ENCODE peak calls at places on chromosomes 2 and 18, in six cellular contexts. H is hippocampal formation; Q is NCI-H69; Z is CD4-positive, alpha-beta T cell; U is T-helper 2 cell; M is fibroblast of the conjunctiva. F is an unnamed sample.

GRCh38 chr2:106130251-106130998 is 63.7 kb downstream of the UXS1 start:
- DNase-seq in H (no peak), M (no peak), Z (no peak), Q (peak; percentile 30), U (no peak), F (no peak)

GRCh38 chr2:190215620-190216019 is 104.0 kb downstream of the HIBCH start:
- DNase-seq in M (no peak), H (no peak), Z (no peak), Q (no peak), U (no peak), F (no peak)

GRCh38 chr2:238585836-238586821 is 159.4 kb downstream of the ASB1 start:
- DNase-seq in M (no peak), Q (no peak), H (peak; percentile 31), U (no peak), Z (no peak), F (no peak)

GRCh38 chr2:105373344-105373781 is 25.5 kb downstream of the FHL2 start:
- DNase-seq in Z (no peak), H (no peak), U (no peak), Q (no peak), M (no peak), F (no peak)

GRCh38 chr2:52976132-52976949 is 791.3 kb upstream of the CHAC2 start:
- DNase-seq in M (peak; percentile 1), H (no peak), U (no peak), Q (no peak), Z (no peak), F (peak; percentile 6)

GRCh38 chr18:50726960-50727589 is 92.7 kb downstream of the MRO start:
- DNase-seq in M (no peak), Q (peak; percentile 35), U (no peak), Z (no peak), H (peak; percentile 65), F (peak; percentile 80)

GRCh38 chr18:76979906-76980305 is 152.7 kb downstream of the MBP start:
- DNase-seq in Z (no peak), M (no peak), U (no peak), H (no peak), Q (no peak), F (no peak)

GRCh38 chr2:98572676-98573075 is 35.6 kb downstream of the COA5 start:
- DNase-seq in H (no peak), Z (no peak), U (no peak), Q (no peak), M (no peak), F (no peak)

GRCh38 chr2:38116762-38117161 is 40.8 kb upstream of the CYP1B1 start:
- DNase-seq in Z (no peak), M (peak; percentile 85), U (no peak), Q (no peak), H (no peak), F (no peak)

GRCh38 chr2:28300921-28301341 is 91.7 kb upstream of the FOSL2 start:
- DNase-seq in M (peak; percentile 48), Z (no peak), H (no peak), Q (peak; percentile 23), U (no peak), F (no peak)

GRCh38 chr2:208820289-208820688 is 413.7 kb downstream of the PTH2R start:
- DNase-seq in M (no peak), H (peak; percentile 60), Z (no peak), Q (peak; percentile 54), U (no peak), F (no peak)

GRCh38 chr2:221502270-221502973 is 69.7 kb downstream of the EPHA4 start:
- DNase-seq in U (no peak), Q (no peak), Z (no peak), H (no peak), M (peak; percentile 49), F (no peak)

GRCh38 chr2:232367016-232367415 is 11.5 kb upstream of the ALPP start:
- DNase-seq in U (no peak), Z (no peak), H (no peak), M (no peak), Q (no peak), F (no peak)

GRCh38 chr18:9855686-9856085 is 30.1 kb upstream of the TXNDC2 start:
- DNase-seq in Z (no peak), Q (no peak), U (no peak), H (no peak), M (no peak), F (no peak)

GRCh38 chr2:217520361-217521010 is 482.3 kb downstream of the TNS1 start:
- DNase-seq in M (no peak), U (no peak), Q (peak; percentile 1), Z (no peak), H (no peak), F (no peak)

GRCh38 chr18:44857744-44858143 is 177.1 kb downstream of the SETBP1 start:
- DNase-seq in U (no peak), H (no peak), Q (no peak), M (no peak), Z (no peak), F (no peak)

GRCh38 chr2:72887032-72887835 is at the start of gene SPR:
- DNase-seq in M (no peak), Z (no peak), U (peak; percentile 15), Q (peak; percentile 78), H (peak; percentile 34), F (peak; percentile 82)

GRCh38 chr2:47083886-47084682 is 71.0 kb downstream of the STPG4 start:
- DNase-seq in U (no peak), H (no peak), Q (peak; percentile 2), M (no peak), Z (no peak), F (no peak)

GRCh38 chr18:61169386-61169785 is 163.8 kb upstream of the CDH20 start:
- DNase-seq in Z (no peak), U (no peak), H (no peak), Q (no peak), M (no peak), F (no peak)

GRCh38 chr2:36892805-36893204 is 73.5 kb downstream of the STRN start:
- DNase-seq in M (no peak), U (no peak), Z (no peak), H (no peak), Q (no peak), F (no peak)

GRCh38 chr2:25494626-25495025 is 152.9 kb upstream of the DNMT3A start:
- DNase-seq in Q (no peak), Z (no peak), H (no peak), M (no peak), U (no peak), F (no peak)

GRCh38 chr2:121103969-121104368 is 181.0 kb downstream of the TFCP2L1 start:
- DNase-seq in H (no peak), Q (no peak), Z (no peak), U (no peak), M (no peak), F (no peak)

GRCh38 chr2:31693882-31694281 is 113.1 kb upstream of the SRD5A2 start:
- DNase-seq in U (no peak), Q (no peak), M (no peak), Z (no peak), H (no peak), F (no peak)

GRCh38 chr2:184114439-184114838 is 483.9 kb upstream of the ZNF804A start:
- DNase-seq in H (no peak), Q (no peak), U (no peak), M (no peak), Z (no peak), F (no peak)

GRCh38 chr2:5479265-5479928 is 212.8 kb upstream of the SOX11 start:
- DNase-seq in Q (peak; percentile 78), U (no peak), M (no peak), H (no peak), Z (no peak), F (no peak)

GRCh38 chr2:83536489-83537020 is 922.5 kb downstream of the SUCLG1 start:
- DNase-seq in Q (no peak), Z (no peak), U (no peak), H (no peak), M (no peak), F (no peak)

GRCh38 chr2:223971731-223972130 is 14.5 kb downstream of the MRPL44 start:
- DNase-seq in M (no peak), H (no peak), U (no peak), Q (no peak), Z (no peak), F (no peak)

GRCh38 chr2:159617651-159618050 is 1.3 kb upstream of the BAZ2B start:
- DNase-seq in Q (peak; percentile 88), H (no peak), Z (no peak), M (no peak), U (no peak), F (no peak)

GRCh38 chr2:201363857-201364560 is 6.9 kb upstream of the FLACC1 start:
- DNase-seq in U (no peak), M (peak; percentile 51), Q (peak; percentile 47), Z (no peak), H (peak; percentile 0), F (peak; percentile 38)

GRCh38 chr2:55581435-55581834 is 36.0 kb downstream of the PPP4R3B start:
- DNase-seq in H (no peak), M (no peak), Z (no peak), Q (peak; percentile 16), U (no peak), F (no peak)

GRCh38 chr18:34723143-34723542 is 13.0 kb downstream of the DTNA start:
- DNase-seq in Z (no peak), U (no peak), H (no peak), M (no peak), Q (peak; percentile 49), F (no peak)

GRCh38 chr2:31711737-31712136 is 131.0 kb upstream of the SRD5A2 start:
- DNase-seq in H (no peak), M (no peak), Z (no peak), Q (no peak), U (no peak), F (no peak)

GRCh38 chr2:205682239-205683021 is at the start of gene NRP2:
- DNase-seq in M (peak; percentile 75), U (peak; percentile 7), Q (peak; percentile 87), Z (peak; percentile 20), H (peak; percentile 71), F (peak; percentile 74)

GRCh38 chr2:110818767-110819481 is 86.6 kb downstream of the ACOXL start:
- DNase-seq in M (no peak), U (no peak), Z (no peak), Q (no peak), H (no peak), F (no peak)

GRCh38 chr18:60066576-60066975 is 166.8 kb downstream of the PMAIP1 start:
- DNase-seq in Q (no peak), U (no peak), M (no peak), H (no peak), Z (no peak), F (no peak)

F was measured in GM20000.